ENCODE peak calls at places on chromosome 13, in nine cellular contexts. One of them, this sample, is unnamed. For H3K9me3, the result is how much of the 10 kb centered on the place peaks cover.

GRCh38 chr13:103022328-103022727 is 43.9 kb downstream of the SLC10A2 start:
- DNase-seq in Karpas-422: no peak
- DNase-seq in transverse colon: no peak
- DNase-seq in pancreas: no peak
- DNase-seq in heart right ventricle: no peak
- DNase-seq in endodermal cell: no peak
- DNase-seq in neuronal stem cell: no peak
- DNase-seq in breast epithelium: no peak
- DNase-seq in HepG2: no peak
- DNase-seq in this sample: no peak

GRCh38 chr13:100090861-100091260 is 2.0 kb downstream of the PCCA start:
- DNase-seq in neuronal stem cell: no peak
- DNase-seq in Karpas-422: no peak
- DNase-seq in transverse colon: no peak
- DNase-seq in heart right ventricle: no peak
- DNase-seq in endodermal cell: no peak
- DNase-seq in breast epithelium: no peak
- DNase-seq in HepG2: no peak
- DNase-seq in pancreas: no peak
- DNase-seq in this sample: no peak

GRCh38 chr13:108322206-108322824 is 52.8 kb downstream of the TNFSF13B start:
- DNase-seq in transverse colon: no peak
- DNase-seq in HepG2: peak
- DNase-seq in endodermal cell: no peak
- DNase-seq in pancreas: no peak
- DNase-seq in Karpas-422: peak
- DNase-seq in heart right ventricle: no peak
- DNase-seq in breast epithelium: no peak
- DNase-seq in neuronal stem cell: peak
- DNase-seq in this sample: peak

GRCh38 chr13:101946411-101946810 is 455.4 kb downstream of the FGF14 start:
- DNase-seq in HepG2: no peak
- DNase-seq in breast epithelium: no peak
- DNase-seq in Karpas-422: no peak
- DNase-seq in endodermal cell: no peak
- DNase-seq in pancreas: no peak
- DNase-seq in transverse colon: no peak
- DNase-seq in heart right ventricle: no peak
- DNase-seq in neuronal stem cell: no peak
- DNase-seq in this sample: no peak

GRCh38 chr13:54592201-54592600 is 1563.6 kb downstream of the OLFM4 start:
- DNase-seq in endodermal cell: no peak
- DNase-seq in neuronal stem cell: no peak
- DNase-seq in heart right ventricle: no peak
- DNase-seq in HepG2: no peak
- DNase-seq in Karpas-422: no peak
- DNase-seq in breast epithelium: no peak
- DNase-seq in transverse colon: no peak
- DNase-seq in pancreas: no peak
- DNase-seq in this sample: no peak

GRCh38 chr13:50055454-50055853 is 40.2 kb downstream of the KCNRG start:
- DNase-seq in HepG2: no peak
- DNase-seq in heart right ventricle: no peak
- DNase-seq in transverse colon: no peak
- DNase-seq in breast epithelium: no peak
- DNase-seq in Karpas-422: no peak
- DNase-seq in endodermal cell: no peak
- DNase-seq in pancreas: no peak
- DNase-seq in neuronal stem cell: no peak
- DNase-seq in this sample: no peak

GRCh38 chr13:35781044-35781443 is 304.6 kb upstream of the MAB21L1 start:
- DNase-seq in heart right ventricle: no peak
- DNase-seq in neuronal stem cell: no peak
- DNase-seq in transverse colon: no peak
- DNase-seq in breast epithelium: no peak
- DNase-seq in HepG2: no peak
- DNase-seq in endodermal cell: no peak
- DNase-seq in Karpas-422: no peak
- DNase-seq in pancreas: no peak
- DNase-seq in this sample: no peak

GRCh38 chr13:104586010-104586746 is 1520.0 kb upstream of the SLC10A2 start:
- DNase-seq in heart right ventricle: no peak
- DNase-seq in pancreas: no peak
- DNase-seq in transverse colon: peak
- DNase-seq in Karpas-422: no peak
- DNase-seq in endodermal cell: no peak
- DNase-seq in neuronal stem cell: no peak
- DNase-seq in HepG2: no peak
- DNase-seq in breast epithelium: no peak
- DNase-seq in this sample: peak

GRCh38 chr13:102017248-102017647 is 384.6 kb downstream of the FGF14 start:
- DNase-seq in Karpas-422: no peak
- DNase-seq in heart right ventricle: no peak
- DNase-seq in transverse colon: no peak
- DNase-seq in breast epithelium: no peak
- DNase-seq in HepG2: no peak
- DNase-seq in pancreas: no peak
- DNase-seq in endodermal cell: no peak
- DNase-seq in neuronal stem cell: no peak
- DNase-seq in this sample: no peak

GRCh38 chr13:87003265-87003664 is 667.9 kb upstream of the SLITRK5 start:
- DNase-seq in Karpas-422: no peak
- DNase-seq in endodermal cell: no peak
- DNase-seq in neuronal stem cell: no peak
- DNase-seq in HepG2: no peak
- DNase-seq in pancreas: no peak
- DNase-seq in breast epithelium: no peak
- DNase-seq in transverse colon: no peak
- DNase-seq in heart right ventricle: no peak
- DNase-seq in this sample: no peak

GRCh38 chr13:87919956-87920355 is 248.8 kb downstream of the SLITRK5 start:
- DNase-seq in endodermal cell: no peak
- DNase-seq in HepG2: no peak
- DNase-seq in pancreas: no peak
- DNase-seq in breast epithelium: no peak
- DNase-seq in neuronal stem cell: no peak
- DNase-seq in Karpas-422: no peak
- DNase-seq in transverse colon: no peak
- DNase-seq in heart right ventricle: no peak
- DNase-seq in this sample: no peak

GRCh38 chr13:38394777-38395504 is 45.3 kb downstream of the UFM1 start:
- DNase-seq in breast epithelium: no peak
- DNase-seq in endodermal cell: no peak
- DNase-seq in HepG2: no peak
- DNase-seq in neuronal stem cell: no peak
- DNase-seq in transverse colon: no peak
- DNase-seq in Karpas-422: no peak
- DNase-seq in pancreas: no peak
- DNase-seq in heart right ventricle: no peak
- DNase-seq in this sample: no peak

GRCh38 chr13:90800082-90800746 is 547.3 kb upstream of the MIR17HG start:
- DNase-seq in neuronal stem cell: no peak
- DNase-seq in heart right ventricle: peak
- DNase-seq in HepG2: no peak
- DNase-seq in Karpas-422: no peak
- DNase-seq in transverse colon: peak
- DNase-seq in endodermal cell: no peak
- DNase-seq in breast epithelium: no peak
- DNase-seq in pancreas: peak
- DNase-seq in this sample: no peak

GRCh38 chr13:84366484-84366883 is 484.2 kb upstream of the SLITRK1 start:
- DNase-seq in Karpas-422: no peak
- DNase-seq in neuronal stem cell: no peak
- DNase-seq in pancreas: no peak
- DNase-seq in heart right ventricle: no peak
- DNase-seq in HepG2: no peak
- DNase-seq in endodermal cell: no peak
- DNase-seq in transverse colon: no peak
- DNase-seq in breast epithelium: no peak
- DNase-seq in this sample: no peak

GRCh38 chr13:98535501-98536357 is 41.2 kb downstream of the STK24 start:
- DNase-seq in endodermal cell: no peak
- DNase-seq in HepG2: peak
- DNase-seq in pancreas: no peak
- DNase-seq in heart right ventricle: no peak
- DNase-seq in breast epithelium: no peak
- DNase-seq in Karpas-422: no peak
- DNase-seq in transverse colon: no peak
- DNase-seq in neuronal stem cell: no peak
- DNase-seq in this sample: peak

GRCh38 chr13:113546571-113547247 is 37.8 kb upstream of the TFDP1 start:
- DNase-seq in HepG2: no peak
- DNase-seq in heart right ventricle: peak
- DNase-seq in Karpas-422: no peak
- DNase-seq in neuronal stem cell: no peak
- DNase-seq in pancreas: no peak
- DNase-seq in transverse colon: peak
- DNase-seq in breast epithelium: no peak
- DNase-seq in endodermal cell: no peak
- DNase-seq in this sample: no peak
- H3K9me3 ChIP-seq in HepG2: under half
- H3K9me3 ChIP-seq in heart right ventricle: under half
- H3K9me3 ChIP-seq in Karpas-422: under half
- H3K9me3 ChIP-seq in neuronal stem cell: under half
- H3K9me3 ChIP-seq in pancreas: under half
- H3K9me3 ChIP-seq in transverse colon: under half
- H3K9me3 ChIP-seq in breast epithelium: under half
- H3K9me3 ChIP-seq in endodermal cell: under half
- H3K9me3 ChIP-seq in this sample: under half

GRCh38 chr13:67867206-67867605 is 637.1 kb upstream of the PCDH9 start:
- DNase-seq in endodermal cell: no peak
- DNase-seq in heart right ventricle: no peak
- DNase-seq in neuronal stem cell: no peak
- DNase-seq in transverse colon: no peak
- DNase-seq in Karpas-422: no peak
- DNase-seq in breast epithelium: no peak
- DNase-seq in pancreas: no peak
- DNase-seq in HepG2: no peak
- DNase-seq in this sample: no peak
- H3K9me3 ChIP-seq in endodermal cell: under half
- H3K9me3 ChIP-seq in heart right ventricle: under half
- H3K9me3 ChIP-seq in neuronal stem cell: under half
- H3K9me3 ChIP-seq in transverse colon: under half
- H3K9me3 ChIP-seq in Karpas-422: under half
- H3K9me3 ChIP-seq in breast epithelium: under half
- H3K9me3 ChIP-seq in pancreas: under half
- H3K9me3 ChIP-seq in HepG2: under half
- H3K9me3 ChIP-seq in this sample: under half

DNA sequence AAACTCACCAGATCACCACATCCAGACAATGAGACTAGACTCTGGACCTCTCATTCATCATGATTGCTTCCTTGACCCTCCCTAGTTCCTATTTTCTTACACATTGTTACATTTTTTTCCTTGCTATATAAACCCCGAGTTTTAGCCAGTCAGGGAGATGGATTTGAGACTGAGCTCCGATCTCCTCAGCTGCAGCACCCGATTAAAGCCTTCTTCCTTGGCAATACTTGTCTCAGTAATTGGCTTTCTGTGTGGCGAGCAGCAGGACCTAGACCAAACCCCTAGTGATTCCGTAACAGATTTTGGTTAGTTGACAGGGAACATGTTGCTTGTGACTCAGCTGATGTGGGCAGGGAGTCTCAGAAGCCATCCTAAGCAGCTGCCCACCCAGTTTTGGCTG is 44.0 kb downstream of the SUCLA2 start:
- DNase-seq in HepG2: no peak
- DNase-seq in transverse colon: no peak
- DNase-seq in pancreas: no peak
- DNase-seq in Karpas-422: no peak
- DNase-seq in breast epithelium: no peak
- DNase-seq in neuronal stem cell: no peak
- DNase-seq in heart right ventricle: no peak
- DNase-seq in endodermal cell: no peak
- DNase-seq in this sample: no peak
- H3K9me3 ChIP-seq in HepG2: half or more
- H3K9me3 ChIP-seq in transverse colon: under half
- H3K9me3 ChIP-seq in pancreas: under half
- H3K9me3 ChIP-seq in Karpas-422: under half
- H3K9me3 ChIP-seq in breast epithelium: under half
- H3K9me3 ChIP-seq in neuronal stem cell: half or more
- H3K9me3 ChIP-seq in heart right ventricle: under half
- H3K9me3 ChIP-seq in endodermal cell: half or more
- H3K9me3 ChIP-seq in this sample: under half

GRCh38 chr13:18959229-18959628 is 222.4 kb downstream of the TUBA3C start:
- DNase-seq in pancreas: no peak
- DNase-seq in heart right ventricle: no peak
- DNase-seq in neuronal stem cell: no peak
- DNase-seq in HepG2: no peak
- DNase-seq in Karpas-422: no peak
- DNase-seq in endodermal cell: no peak
- DNase-seq in breast epithelium: no peak
- DNase-seq in transverse colon: no peak
- DNase-seq in this sample: no peak
- H3K9me3 ChIP-seq in pancreas: under half
- H3K9me3 ChIP-seq in heart right ventricle: under half
- H3K9me3 ChIP-seq in neuronal stem cell: under half
- H3K9me3 ChIP-seq in HepG2: half or more
- H3K9me3 ChIP-seq in Karpas-422: half or more
- H3K9me3 ChIP-seq in endodermal cell: half or more
- H3K9me3 ChIP-seq in breast epithelium: under half
- H3K9me3 ChIP-seq in transverse colon: under half
- H3K9me3 ChIP-seq in this sample: under half